ENCODE peak calls at places on chromosomes 2 and 18, in nine cellular contexts. F, Q, P, X, W, I, G, S and C are unnamed samples.

GRCh38 chr18:59810183-59810582 is 89.6 kb upstream of the PMAIP1 start:
- DNase-seq in F (no peak), Q (peak), P (no peak), X (no peak), W (no peak), I (no peak), G (no peak), S (no peak), C (no peak)

GRCh38 chr2:118557016-118557415 is 290.4 kb downstream of the EN1 start:
- DNase-seq in F (no peak), Q (no peak), P (no peak), X (no peak), W (no peak), I (no peak), G (no peak), S (no peak), C (no peak)

GRCh38 chr18:33673689-33674088 is 95.7 kb downstream of the ASXL3 start:
- DNase-seq in F (peak), Q (no peak), P (no peak), X (no peak), W (no peak), I (no peak), G (no peak), S (no peak), C (no peak)

GRCh38 chr2:16224298-16225045 is 284.1 kb downstream of the MYCN start:
- DNase-seq in F (peak), Q (no peak), P (no peak), X (no peak), W (no peak), I (peak), G (no peak), S (no peak), C (no peak)

GRCh38 chr2:237931205-237931721 is 35.6 kb upstream of the UBE2F start:
- DNase-seq in F (no peak), Q (peak), P (peak), X (peak), W (no peak), I (no peak), G (no peak), S (no peak), C (no peak)

GRCh38 chr2:27765621-27766286 is 5.8 kb upstream of the MRPL33 start:
- DNase-seq in F (no peak), Q (peak), P (no peak), X (no peak), W (peak), I (peak), G (peak), S (peak), C (no peak)

GRCh38 chr2:134177351-134177931 is 76.4 kb upstream of the MGAT5 start:
- DNase-seq in F (no peak), Q (peak), P (peak), X (no peak), W (no peak), I (no peak), G (no peak), S (peak), C (no peak)

GRCh38 chr2:42928161-42928691 is 135.8 kb upstream of the HAAO start:
- DNase-seq in F (peak), Q (no peak), P (no peak), X (no peak), W (no peak), I (no peak), G (no peak), S (no peak), C (no peak)

GRCh38 chr2:17604050-17604449 is 63.6 kb downstream of the VSNL1 start:
- DNase-seq in F (no peak), Q (no peak), P (no peak), X (no peak), W (no peak), I (no peak), G (no peak), S (no peak), C (no peak)

GRCh38 chr2:104871566-104872033 is 17.7 kb downstream of the POU3F3 start:
- DNase-seq in F (no peak), Q (no peak), P (peak), X (no peak), W (no peak), I (no peak), G (no peak), S (no peak), C (no peak)

GRCh38 chr2:119682578-119682977 is 3.6 kb downstream of the TMEM177 start:
- DNase-seq in F (no peak), Q (no peak), P (no peak), X (no peak), W (no peak), I (peak), G (no peak), S (no peak), C (no peak)

GRCh38 chr2:151757861-151758260 is 23.6 kb upstream of the NEB start:
- DNase-seq in F (no peak), Q (no peak), P (no peak), X (no peak), W (no peak), I (no peak), G (no peak), S (no peak), C (no peak)

GRCh38 chr2:21467910-21468309 is 344.1 kb downstream of the TDRD15 start:
- DNase-seq in F (no peak), Q (peak), P (no peak), X (no peak), W (no peak), I (no peak), G (no peak), S (no peak), C (no peak)

GRCh38 chr2:112164876-112165275 is 26.7 kb downstream of the FBLN7 start:
- DNase-seq in F (no peak), Q (no peak), P (no peak), X (no peak), W (no peak), I (no peak), G (no peak), S (no peak), C (no peak)

GRCh38 chr2:95336408-95336807 is 39.3 kb downstream of the KCNIP3 start:
- DNase-seq in F (no peak), Q (no peak), P (no peak), X (no peak), W (no peak), I (no peak), G (no peak), S (no peak), C (no peak)

GRCh38 chr2:43824512-43824911 is 14.1 kb downstream of the ABCG5 start:
- DNase-seq in F (no peak), Q (no peak), P (no peak), X (no peak), W (no peak), I (no peak), G (no peak), S (no peak), C (no peak)

GRCh38 chr2:144288428-144288827 is 231.5 kb downstream of the ZEB2 start:
- DNase-seq in F (no peak), Q (peak), P (peak), X (no peak), W (no peak), I (no peak), G (no peak), S (no peak), C (no peak)

GRCh38 chr2:238381341-238382130 is 45.2 kb upstream of the ASB1 start:
- DNase-seq in F (no peak), Q (no peak), P (no peak), X (no peak), W (no peak), I (peak), G (no peak), S (no peak), C (no peak)

GRCh38 chr2:211867845-211868361 is 670.7 kb downstream of the ERBB4 start:
- DNase-seq in F (no peak), Q (peak), P (peak), X (no peak), W (no peak), I (no peak), G (no peak), S (no peak), C (no peak)

GRCh38 chr2:207150294-207150693 is 15.5 kb downstream of the KLF7 start:
- DNase-seq in F (no peak), Q (no peak), P (no peak), X (no peak), W (no peak), I (no peak), G (no peak), S (no peak), C (no peak)

GRCh38 chr2:20450201-20451108 is 3.6 kb downstream of the RHOB start:
- DNase-seq in F (peak), Q (peak), P (peak), X (peak), W (peak), I (peak), G (no peak), S (peak), C (no peak)

GRCh38 chr18:63284861-63285260 is 34.7 kb downstream of the BCL2 start:
- DNase-seq in F (no peak), Q (no peak), P (no peak), X (no peak), W (no peak), I (no peak), G (no peak), S (no peak), C (no peak)

GRCh38 chr18:2847341-2848144 is 737 bp downstream of the EMILIN2 start:
- DNase-seq in F (peak), Q (peak), P (peak), X (no peak), W (peak), I (no peak), G (no peak), S (no peak), C (no peak)

GRCh38 chr2:175929850-175930249 is 72.2 kb downstream of the LNPK start:
- DNase-seq in F (no peak), Q (peak), P (peak), X (peak), W (no peak), I (no peak), G (no peak), S (no peak), C (no peak)

GRCh38 chr2:127455566-127456493 is 37.6 kb downstream of the PROC start:
- DNase-seq in F (peak), Q (no peak), P (no peak), X (no peak), W (no peak), I (no peak), G (no peak), S (no peak), C (no peak)

GRCh38 chr18:29979884-29980283 is 1062.7 kb downstream of the DSC3 start:
- DNase-seq in F (peak), Q (no peak), P (peak), X (no peak), W (no peak), I (no peak), G (no peak), S (no peak), C (no peak)

GRCh38 chr2:110659248-110659647 is 18.6 kb downstream of the BUB1 start:
- DNase-seq in F (no peak), Q (peak), P (no peak), X (no peak), W (no peak), I (no peak), G (no peak), S (no peak), C (no peak)

GRCh38 chr2:26582890-26583289 is 58.3 kb downstream of the CIB4 start:
- DNase-seq in F (no peak), Q (no peak), P (no peak), X (no peak), W (peak), I (peak), G (no peak), S (no peak), C (peak)

GRCh38 chr18:53070706-53071105 is 730.7 kb downstream of the DCC start:
- DNase-seq in F (no peak), Q (no peak), P (no peak), X (no peak), W (no peak), I (no peak), G (no peak), S (no peak), C (no peak)

GRCh38 chr2:113324684-113325160 is 46.0 kb upstream of the PAX8 start:
- DNase-seq in F (peak), Q (peak), P (peak), X (no peak), W (no peak), I (peak), G (peak), S (peak), C (peak)

GRCh38 chr2:195842932-195843331 is 185.9 kb downstream of the SLC39A10 start:
- DNase-seq in F (no peak), Q (no peak), P (no peak), X (no peak), W (no peak), I (no peak), G (no peak), S (no peak), C (no peak)

DNA sequence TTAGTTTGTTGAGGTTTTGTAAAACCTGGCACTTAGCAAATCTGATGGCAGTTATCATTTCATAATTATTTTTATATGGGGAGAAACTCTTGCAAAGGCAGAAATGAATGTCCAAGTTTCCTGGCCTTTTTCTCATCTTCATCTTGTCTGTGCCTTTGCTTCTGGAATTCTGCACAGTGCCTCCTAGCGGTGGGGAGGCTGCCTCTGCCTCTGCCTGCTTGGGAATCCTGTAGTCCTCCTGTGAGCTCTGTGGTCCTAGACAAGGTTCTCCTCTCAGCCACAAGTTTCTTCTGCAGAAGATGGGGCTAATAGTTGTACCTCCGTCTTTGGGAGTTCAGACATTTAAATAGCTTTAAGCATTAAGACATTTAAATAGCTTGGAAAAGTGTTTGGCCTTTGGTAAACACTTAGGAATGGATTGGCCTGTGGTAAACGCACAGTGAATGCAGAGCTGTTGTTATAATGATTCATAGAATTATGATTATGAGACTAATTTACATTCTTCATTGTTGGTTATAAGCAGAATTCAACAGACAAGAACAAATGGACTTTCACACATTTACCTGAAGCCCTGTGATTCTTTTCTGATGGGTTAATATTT is 101.2 kb downstream of the ZNF236 start:
- DNase-seq in F (peak), Q (peak), P (peak), X (no peak), W (no peak), I (no peak), G (no peak), S (peak), C (no peak)
- TF ChIP-seq CTCF in F (peak), Q (peak), P (peak), X (peak), W (no peak), I (no peak), G (no peak), S (peak), C (peak)

GRCh38 chr2:73827660-73828388 is 937 bp upstream of the STAMBP start:
- DNase-seq in F (no peak), Q (no peak), P (no peak), X (no peak), W (no peak), I (no peak), G (no peak), S (no peak), C (no peak)

GRCh38 chr2:73825408-73825807 is 3.4 kb upstream of the STAMBP start:
- DNase-seq in F (no peak), Q (no peak), P (no peak), X (no peak), W (no peak), I (no peak), G (no peak), S (no peak), C (no peak)

GRCh38 chr2:73828818-73829570 is at the start of gene STAMBP:
- DNase-seq in F (peak), Q (peak), P (peak), X (peak), W (peak), I (peak), G (peak), S (peak), C (peak)

GRCh38 chr2:73828389-73828817 is 358 bp upstream of the STAMBP start:
- DNase-seq in F (no peak), Q (no peak), P (no peak), X (no peak), W (no peak), I (no peak), G (no peak), S (no peak), C (no peak)

GRCh38 chr2:73827018-73827417 is 1.7 kb upstream of the STAMBP start:
- DNase-seq in F (no peak), Q (peak), P (peak), X (no peak), W (no peak), I (no peak), G (no peak), S (no peak), C (no peak)
- TF ChIP-seq CTCF in F (peak), Q (peak), P (peak), X (peak), W (peak), I (no peak), G (peak), S (peak), C (peak)

DNA sequence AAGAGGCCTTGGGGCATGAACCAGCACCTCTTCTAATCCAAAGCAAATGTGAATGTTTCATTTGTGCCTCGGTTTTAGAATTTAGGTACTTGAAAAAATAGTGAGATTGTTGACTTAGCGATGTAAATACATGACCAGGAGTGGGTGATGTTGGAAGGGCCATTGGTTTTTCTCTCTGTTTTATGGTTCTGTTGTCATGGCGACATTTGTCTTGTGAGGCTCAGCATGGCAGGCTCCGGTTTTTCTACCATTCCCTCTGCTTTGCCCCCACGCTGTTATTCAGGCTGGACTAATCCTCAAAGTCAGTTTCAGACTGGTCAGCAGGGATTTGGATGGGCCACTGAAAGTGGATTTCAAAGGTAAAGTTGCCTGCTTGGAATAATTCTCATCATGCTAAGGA is 255.4 kb downstream of the ALPK2 start:
- DNase-seq in F (peak), Q (no peak), P (no peak), X (no peak), W (no peak), I (no peak), G (no peak), S (no peak), C (no peak)
- TF ChIP-seq CTCF in F (no peak), Q (no peak), P (no peak), X (no peak), W (no peak), I (no peak), G (no peak), S (no peak), C (no peak)

DNA sequence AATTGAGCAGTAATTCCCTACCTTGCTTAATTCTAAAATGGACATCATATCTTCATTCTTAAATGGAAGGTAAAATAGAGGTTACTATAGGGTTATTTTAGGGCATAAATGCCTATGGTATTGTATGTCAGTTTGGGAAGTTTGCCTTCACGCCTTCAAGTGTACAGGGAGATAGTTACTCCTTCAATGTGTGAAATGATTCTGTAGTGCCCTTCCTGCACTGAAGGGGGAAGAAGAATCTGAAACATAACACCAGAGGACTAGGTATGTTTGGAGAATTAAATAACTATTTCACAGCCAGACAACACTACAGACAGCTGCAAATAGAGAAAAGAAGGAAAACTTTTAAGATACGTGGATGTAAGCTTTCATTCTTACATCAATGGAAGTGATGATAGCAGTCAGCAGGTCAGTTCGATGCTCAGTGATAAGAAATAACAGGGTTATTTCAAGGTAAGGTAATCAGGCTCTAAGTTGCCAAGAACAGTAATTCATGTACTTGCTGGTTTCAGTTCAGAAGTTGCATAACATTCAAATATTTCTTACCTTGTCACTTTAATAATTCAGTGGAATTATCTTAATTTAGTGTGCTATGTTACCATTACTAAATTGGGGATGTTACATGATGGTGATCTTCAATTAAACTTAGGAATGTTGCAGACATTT is 4.0 kb downstream of the PKP4 start:
- DNase-seq in F (no peak), Q (no peak), P (peak), X (no peak), W (no peak), I (no peak), G (no peak), S (no peak), C (no peak)
- TF ChIP-seq CTCF in F (no peak), Q (no peak), P (peak), X (peak), W (no peak), I (no peak), G (no peak), S (no peak), C (peak)